ENCODE peak calls at places on chromosomes 1 and 21, in ten cellular contexts. W is fibroblast of lung; K is A549; Q is HCT116; J is CD8-positive, alpha-beta T cell; T is transverse colon; D is suprapubic skin; M is mesendoderm; A is PC-3; Y is effector memory CD4-positive, alpha-beta T cell. E is an unnamed sample. For H3K4me1, the result is how much of the 10 kb centered on the place peaks cover.

GRCh38 chr1:30085814-30086770 is 637.3 kb downstream of the MATN1 start:
- DNase-seq in W (peak), K (peak), Q (no peak), J (no peak), T (peak), D (no peak), M (peak), A (peak), Y (peak), E (peak)

GRCh38 chr1:26274801-26275425 is 5.0 kb upstream of the SH3BGRL3 start:
- DNase-seq in W (peak), K (no peak), Q (no peak), J (no peak), T (peak), D (no peak), M (no peak), A (peak), Y (no peak), E (peak)

GRCh38 chr1:176029155-176029554 is 177.9 kb downstream of the COP1 start:
- DNase-seq in W (no peak), K (no peak), Q (no peak), J (no peak), T (no peak), D (no peak), M (no peak), A (no peak), Y (no peak), E (no peak)

GRCh38 chr1:100642826-100643225 is 76.7 kb upstream of the VCAM1 start:
- DNase-seq in W (no peak), K (no peak), Q (no peak), J (no peak), T (no peak), D (no peak), M (no peak), A (no peak), Y (no peak), E (no peak)

GRCh38 chr1:210298296-210298695 is 30.4 kb upstream of the HHAT start:
- DNase-seq in W (no peak), K (no peak), Q (no peak), J (no peak), T (no peak), D (no peak), M (no peak), A (no peak), Y (no peak), E (no peak)

GRCh38 chr1:234533034-234533571 is 54.1 kb upstream of the TARBP1 start:
- DNase-seq in W (peak), K (no peak), Q (no peak), J (no peak), T (peak), D (peak), M (no peak), A (peak), Y (no peak), E (peak)

GRCh38 chr1:192160186-192160585 is 1.9 kb downstream of the RGS18 start:
- DNase-seq in W (peak), K (no peak), Q (no peak), J (no peak), T (no peak), D (no peak), M (no peak), A (no peak), Y (no peak), E (no peak)

GRCh38 chr1:172630868-172631267 is 28.0 kb upstream of the FASLG start:
- DNase-seq in W (peak), K (no peak), Q (no peak), J (no peak), T (no peak), D (no peak), M (no peak), A (peak), Y (no peak), E (no peak)

GRCh38 chr1:2136386-2136821 is 58.2 kb downstream of the FAAP20 start:
- DNase-seq in W (no peak), K (no peak), Q (no peak), J (no peak), T (no peak), D (no peak), M (no peak), A (no peak), Y (no peak), E (no peak)

GRCh38 chr1:98661544-98662353 is at the start of gene SNX7:
- DNase-seq in W (peak), K (peak), Q (peak), J (no peak), T (peak), D (peak), M (peak), A (peak), Y (no peak), E (peak)

GRCh38 chr1:160606611-160607010 is 27.3 kb upstream of the CD84 start:
- DNase-seq in W (no peak), K (no peak), Q (no peak), J (no peak), T (no peak), D (no peak), M (peak), A (no peak), Y (no peak), E (no peak)

GRCh38 chr1:30912913-30913652 is 4.5 kb upstream of the SDC3 start:
- DNase-seq in W (no peak), K (no peak), Q (no peak), J (no peak), T (peak), D (no peak), M (no peak), A (no peak), Y (no peak), E (no peak)

GRCh38 chr1:236524142-236524891 is 535 bp downstream of the LGALS8 start:
- DNase-seq in W (peak), K (peak), Q (peak), J (peak), T (peak), D (no peak), M (peak), A (peak), Y (peak), E (peak)

GRCh38 chr1:2639607-2640521 is 7.0 kb upstream of the MMEL1 start:
- DNase-seq in W (no peak), K (no peak), Q (no peak), J (no peak), T (no peak), D (no peak), M (no peak), A (no peak), Y (no peak), E (no peak)

GRCh38 chr1:117147856-117148588 is 26.5 kb upstream of the TRIM45 start:
- DNase-seq in W (peak), K (peak), Q (no peak), J (no peak), T (no peak), D (no peak), M (no peak), A (peak), Y (no peak), E (peak)

GRCh38 chr1:207001492-207002245 is 30.9 kb downstream of the C1orf116 start:
- DNase-seq in W (no peak), K (no peak), Q (no peak), J (no peak), T (no peak), D (no peak), M (no peak), A (peak), Y (no peak), E (no peak)

GRCh38 chr1:161790587-161791317 is 24.6 kb downstream of the ATF6 start:
- DNase-seq in W (no peak), K (no peak), Q (no peak), J (no peak), T (no peak), D (no peak), M (no peak), A (no peak), Y (no peak), E (no peak)

GRCh38 chr1:160133990-160134770 is 17.2 kb upstream of the ATP1A4 start:
- DNase-seq in W (no peak), K (no peak), Q (no peak), J (no peak), T (no peak), D (no peak), M (no peak), A (no peak), Y (no peak), E (no peak)

GRCh38 chr1:3671371-3672180 is 19.3 kb downstream of the TP73 start:
- DNase-seq in W (no peak), K (no peak), Q (no peak), J (no peak), T (no peak), D (no peak), M (no peak), A (peak), Y (no peak), E (no peak)

GRCh38 chr1:5982276-5982675 is 9.9 kb downstream of the NPHP4 start:
- DNase-seq in W (no peak), K (no peak), Q (no peak), J (no peak), T (no peak), D (no peak), M (no peak), A (no peak), Y (no peak), E (no peak)

GRCh38 chr1:183887826-183888819 is 83.2 kb downstream of the RGL1 start:
- DNase-seq in W (peak), K (no peak), Q (no peak), J (no peak), T (no peak), D (no peak), M (no peak), A (peak), Y (no peak), E (no peak)

GRCh38 chr1:176102243-176102642 is 104.8 kb downstream of the COP1 start:
- DNase-seq in W (peak), K (no peak), Q (no peak), J (no peak), T (no peak), D (no peak), M (peak), A (no peak), Y (no peak), E (peak)

GRCh38 chr21:31872452-31873274 is at the start of gene HUNK:
- DNase-seq in W (peak), K (peak), Q (no peak), J (no peak), T (peak), D (no peak), M (peak), A (no peak), Y (no peak), E (peak)

GRCh38 chr1:15621975-15622374 is 4.7 kb downstream of the DDI2 start:
- DNase-seq in W (no peak), K (no peak), Q (no peak), J (no peak), T (no peak), D (no peak), M (no peak), A (no peak), Y (no peak), E (peak)

GRCh38 chr1:172487550-172487949 is 43.7 kb upstream of the PIGC start:
- DNase-seq in W (no peak), K (no peak), Q (no peak), J (no peak), T (no peak), D (no peak), M (no peak), A (no peak), Y (no peak), E (no peak)

GRCh38 chr1:116763116-116763786 is 9.0 kb downstream of the CD2 start:
- DNase-seq in W (no peak), K (no peak), Q (no peak), J (no peak), T (no peak), D (no peak), M (no peak), A (no peak), Y (no peak), E (peak)

GRCh38 chr1:210663730-210664573 is 335.2 kb downstream of the HHAT start:
- DNase-seq in W (peak), K (no peak), Q (no peak), J (no peak), T (no peak), D (no peak), M (peak), A (no peak), Y (no peak), E (no peak)

GRCh38 chr1:117565745-117566455 is 39.9 kb upstream of the TENT5C start:
- DNase-seq in W (no peak), K (no peak), Q (no peak), J (no peak), T (no peak), D (no peak), M (no peak), A (no peak), Y (no peak), E (no peak)

GRCh38 chr1:192951961-192952460 is 107.1 kb downstream of the UCHL5 start:
- DNase-seq in W (peak), K (no peak), Q (no peak), J (no peak), T (peak), D (no peak), M (no peak), A (peak), Y (no peak), E (peak)

GRCh38 chr1:162361349-162361748 is 15.3 kb downstream of the SPATA46 start:
- DNase-seq in W (no peak), K (no peak), Q (no peak), J (no peak), T (no peak), D (no peak), M (no peak), A (no peak), Y (no peak), E (no peak)

GRCh38 chr1:161021168-161021958 is 411 bp upstream of the F11R start:
- DNase-seq in W (peak), K (peak), Q (peak), J (peak), T (peak), D (peak), M (peak), A (peak), Y (peak), E (no peak)

GRCh38 chr1:12178511-12178910 is 11.7 kb downstream of the TNFRSF1B start:
- DNase-seq in W (no peak), K (no peak), Q (no peak), J (no peak), T (no peak), D (no peak), M (no peak), A (no peak), Y (no peak), E (no peak)

GRCh38 chr21:38987551-38988210 is 182.0 kb downstream of the ETS2 start:
- DNase-seq in W (no peak), K (no peak), Q (no peak), J (no peak), T (no peak), D (no peak), M (no peak), A (no peak), Y (no peak), E (peak)
- H3K4me1 ChIP-seq in W (half or more), K (under half), Q (under half), J (under half), T (under half), D (half or more), M (under half), A (under half), Y (under half), E (half or more)

GRCh38 chr1:145985502-145986439 is 10.6 kb downstream of the TXNIP start:
- DNase-seq in W (peak), K (no peak), Q (peak), J (no peak), T (no peak), D (no peak), M (peak), A (peak), Y (no peak), E (peak)
- H3K4me1 ChIP-seq in W (under half), K (under half), Q (under half), J (half or more), T (half or more), D (half or more), M (under half), A (under half), Y (half or more), E (half or more)

DNA sequence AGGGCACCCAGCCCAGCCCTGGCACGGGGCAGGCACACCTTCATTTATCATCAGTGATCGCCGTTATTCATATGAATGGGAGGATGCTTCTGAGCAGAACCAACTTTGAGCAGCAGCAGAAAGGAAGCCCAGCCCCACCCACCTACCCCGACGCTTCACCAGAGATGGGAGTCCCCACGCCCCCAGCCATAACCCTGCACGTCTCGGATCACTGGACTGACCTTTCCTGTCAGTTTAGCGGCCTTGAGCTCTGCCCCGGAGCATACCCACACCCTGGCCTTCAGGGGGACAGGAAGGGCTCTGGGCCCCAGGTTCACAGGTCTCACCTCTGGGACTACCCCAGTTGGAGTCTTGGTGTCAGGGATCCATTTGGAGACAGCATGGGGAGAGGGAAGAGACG is 18.1 kb downstream of the LRP8 start:
- DNase-seq in W (no peak), K (no peak), Q (no peak), J (no peak), T (no peak), D (no peak), M (no peak), A (no peak), Y (no peak), E (no peak)
- H3K4me1 ChIP-seq in W (under half), K (under half), Q (under half), J (under half), T (under half), D (under half), M (under half), A (under half), Y (under half), E (under half)

DNA sequence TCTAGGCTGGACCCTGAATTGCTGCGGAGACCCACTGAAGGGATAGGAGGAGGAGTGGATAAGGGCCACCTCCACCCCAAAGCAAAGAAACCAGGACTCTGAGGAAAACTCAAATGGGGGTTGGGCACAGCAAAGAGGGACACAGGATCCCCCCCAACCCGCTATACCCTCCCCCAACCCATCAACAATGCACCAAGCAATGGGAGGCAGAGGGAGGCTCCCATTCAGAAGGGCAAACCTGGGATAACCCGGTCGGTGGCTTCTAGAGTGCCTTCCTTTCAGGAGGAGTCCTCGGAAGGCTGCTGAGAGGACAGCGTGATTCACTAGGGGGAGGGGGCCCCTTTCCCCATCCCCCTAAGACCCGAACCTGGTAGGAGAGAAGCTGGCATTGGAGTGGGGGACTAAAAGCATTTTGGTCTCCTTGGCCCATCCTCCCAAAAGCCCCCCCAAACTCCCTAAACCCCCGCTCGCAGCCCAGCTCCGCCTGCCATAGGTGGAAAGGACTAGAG is 1.3 kb downstream of the MEF2D start:
- DNase-seq in W (no peak), K (no peak), Q (no peak), J (no peak), T (peak), D (no peak), M (peak), A (peak), Y (no peak), E (peak)
- H3K4me1 ChIP-seq in W (half or more), K (half or more), Q (under half), J (half or more), T (half or more), D (half or more), M (under half), A (half or more), Y (half or more), E (half or more)

GRCh38 chr1:39508266-39508665 is 16.8 kb downstream of the BMP8A start:
- DNase-seq in W (no peak), K (no peak), Q (no peak), J (no peak), T (no peak), D (no peak), M (no peak), A (no peak), Y (no peak), E (no peak)

GRCh38 chr1:39507230-39507928 is 15.9 kb downstream of the BMP8A start:
- DNase-seq in W (no peak), K (no peak), Q (no peak), J (no peak), T (no peak), D (no peak), M (peak), A (peak), Y (no peak), E (no peak)

GRCh38 chr1:39509360-39510009 is 18.0 kb downstream of the BMP8A start:
- DNase-seq in W (peak), K (no peak), Q (no peak), J (no peak), T (peak), D (no peak), M (no peak), A (no peak), Y (no peak), E (no peak)

GRCh38 chr1:39505289-39505688 is 13.9 kb downstream of the BMP8A start:
- DNase-seq in W (no peak), K (no peak), Q (no peak), J (no peak), T (no peak), D (no peak), M (no peak), A (no peak), Y (no peak), E (no peak)

GRCh38 chr1:39508857-39509305 is 17.4 kb downstream of the BMP8A start:
- DNase-seq in W (peak), K (no peak), Q (no peak), J (no peak), T (no peak), D (no peak), M (no peak), A (no peak), Y (no peak), E (no peak)
- H3K4me1 ChIP-seq in W (under half), K (under half), Q (under half), J (under half), T (under half), D (under half), M (under half), A (under half), Y (under half), E (under half)

GRCh38 chr1:39184354-39184818 is 20.1 kb upstream of the MACF1 start:
- DNase-seq in W (no peak), K (no peak), Q (no peak), J (no peak), T (no peak), D (no peak), M (no peak), A (no peak), Y (no peak), E (no peak)
- H3K4me1 ChIP-seq in W (under half), K (half or more), Q (under half), J (under half), T (under half), D (under half), M (under half), A (half or more), Y (under half), E (under half)

GRCh38 chr1:41800237-41800902 is 118.4 kb downstream of the HIVEP3 start:
- DNase-seq in W (no peak), K (no peak), Q (no peak), J (no peak), T (no peak), D (no peak), M (no peak), A (no peak), Y (no peak), E (no peak)
- H3K4me1 ChIP-seq in W (under half), K (under half), Q (under half), J (half or more), T (under half), D (under half), M (under half), A (under half), Y (under half), E (under half)

GRCh38 chr1:23578997-23579363 is 19.7 kb upstream of the ID3 start:
- DNase-seq in W (no peak), K (no peak), Q (no peak), J (no peak), T (no peak), D (no peak), M (no peak), A (no peak), Y (no peak), E (no peak)

GRCh38 chr1:23576338-23577055 is 17.2 kb upstream of the ID3 start:
- DNase-seq in W (no peak), K (no peak), Q (no peak), J (no peak), T (no peak), D (no peak), M (no peak), A (no peak), Y (no peak), E (peak)

GRCh38 chr1:23577056-23577985 is 18.0 kb upstream of the ID3 start:
- DNase-seq in W (peak), K (no peak), Q (no peak), J (no peak), T (no peak), D (no peak), M (no peak), A (peak), Y (no peak), E (peak)

GRCh38 chr1:23581219-23581618 is 21.9 kb upstream of the ID3 start:
- DNase-seq in W (peak), K (no peak), Q (no peak), J (no peak), T (no peak), D (no peak), M (no peak), A (no peak), Y (no peak), E (no peak)

GRCh38 chr1:23578311-23578996 is 19.2 kb upstream of the ID3 start:
- DNase-seq in W (no peak), K (no peak), Q (no peak), J (no peak), T (no peak), D (no peak), M (no peak), A (no peak), Y (no peak), E (no peak)
- H3K4me1 ChIP-seq in W (under half), K (half or more), Q (under half), J (half or more), T (under half), D (under half), M (under half), A (under half), Y (under half), E (under half)

DNA sequence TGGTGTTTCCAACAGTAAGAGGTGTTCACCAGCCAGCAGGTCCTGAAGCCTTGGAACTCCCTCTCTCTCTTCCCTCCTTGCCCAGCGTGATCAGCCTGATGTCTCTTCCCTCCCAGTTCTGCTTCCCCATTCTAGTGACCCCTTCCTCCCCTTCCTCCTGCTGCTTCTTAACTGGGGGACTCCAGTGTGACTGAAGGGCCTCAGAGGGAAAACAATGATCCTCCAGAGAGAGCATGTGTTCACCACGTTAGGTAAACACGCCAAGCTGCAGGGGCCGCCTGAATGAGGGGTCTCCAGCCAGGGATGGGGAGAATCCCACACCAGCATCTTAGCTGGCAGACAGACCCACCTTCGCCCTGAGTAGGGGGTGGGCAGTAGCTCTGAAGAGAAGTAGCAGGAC is 124.8 kb downstream of the TMEM53 start:
- DNase-seq in W (no peak), K (no peak), Q (no peak), J (no peak), T (no peak), D (no peak), M (no peak), A (no peak), Y (no peak), E (no peak)
- H3K4me1 ChIP-seq in W (under half), K (under half), Q (under half), J (under half), T (under half), D (under half), M (under half), A (under half), Y (under half), E (under half)

E was measured in adipocyte.